ENCODE peak calls at places on chromosomes 6 and 20, in four cellular contexts. E, D, F and T are unnamed samples.
A peak's percentile ranks its signal among the peaks of the same experiment; 100 is the strongest.

GRCh38 chr20:884983-885952 is 30.9 kb downstream of the ANGPT4 start:
- DNase-seq in E (peak; percentile 96), D (peak; percentile 57), F (no peak), T (no peak)

GRCh38 chr6:158367824-158368223 is 55.6 kb downstream of the TULP4 start:
- DNase-seq in E (no peak), D (no peak), F (no peak), T (no peak)

GRCh38 chr6:166112580-166112979 is 55.1 kb downstream of the TBXT start:
- DNase-seq in E (no peak), D (peak; percentile 50), F (no peak), T (no peak)

GRCh38 chr20:18831830-18832229 is 18.2 kb downstream of the SCP2D1 start:
- DNase-seq in E (no peak), D (no peak), F (no peak), T (no peak)

GRCh38 chr20:51171141-51171540 is 148.2 kb upstream of the KCNG1 start:
- DNase-seq in E (no peak), D (no peak), F (no peak), T (no peak)

GRCh38 chr6:53543341-53544010 is 1.4 kb downstream of the GCLC start:
- DNase-seq in E (no peak), D (peak; percentile 23), F (no peak), T (no peak)

GRCh38 chr20:32727663-32728062 is 15.6 kb downstream of the COMMD7 start:
- DNase-seq in E (no peak), D (peak; percentile 90), F (no peak), T (no peak)

GRCh38 chr6:137271245-137272183 is 52.3 kb upstream of the IFNGR1 start:
- DNase-seq in E (no peak), D (peak; percentile 84), F (no peak), T (no peak)

GRCh38 chr20:14963262-14963663 is 625.9 kb upstream of the FLRT3 start:
- DNase-seq in E (no peak), D (no peak), F (no peak), T (no peak)

GRCh38 chr20:41145821-41146620 is 8.7 kb downstream of the PLCG1 start:
- DNase-seq in E (no peak), D (no peak), F (peak; percentile 79), T (no peak)

GRCh38 chr6:19873031-19873430 is 35.9 kb downstream of the ID4 start:
- DNase-seq in E (no peak), D (no peak), F (no peak), T (no peak)

GRCh38 chr20:37524859-37525708 is 2.6 kb downstream of the BLCAP start:
- DNase-seq in E (no peak), D (no peak), F (no peak), T (no peak)

GRCh38 chr6:25963426-25964123 is 973 bp downstream of the TRIM38 start:
- DNase-seq in E (peak; percentile 64), D (peak; percentile 50), F (no peak), T (no peak)

GRCh38 chr6:78465042-78465634 is 402.2 kb upstream of the IRAK1BP1 start:
- DNase-seq in E (no peak), D (no peak), F (no peak), T (no peak)

GRCh38 chr6:89853068-89853467 is 23.4 kb downstream of the CASP8AP2 start:
- DNase-seq in E (no peak), D (peak; percentile 64), F (no peak), T (no peak)

GRCh38 chr6:885051-885590 is 192.2 kb upstream of the EXOC2 start:
- DNase-seq in E (no peak), D (no peak), F (no peak), T (no peak)

GRCh38 chr6:154649723-154650122 is 83.5 kb upstream of the SCAF8 start:
- DNase-seq in E (no peak), D (peak; percentile 43), F (no peak), T (no peak)

GRCh38 chr6:140850438-140850837 is 1282.3 kb upstream of the GJE1 start:
- DNase-seq in E (no peak), D (peak; percentile 76), F (no peak), T (no peak)

GRCh38 chr20:3764659-3765058 is 2.9 kb downstream of the ADISSP start:
- DNase-seq in E (no peak), D (no peak), F (peak; percentile 32), T (no peak)

GRCh38 chr6:13624871-13625288 is 9.7 kb downstream of the NOL7 start:
- DNase-seq in E (peak; percentile 62), D (peak; percentile 66), F (no peak), T (no peak)

GRCh38 chr6:34555328-34555727 is 801 bp downstream of the SPDEF start:
- DNase-seq in E (no peak), D (no peak), F (no peak), T (no peak)

GRCh38 chr20:40019510-40019909 is 669.5 kb downstream of the MAFB start:
- DNase-seq in E (no peak), D (no peak), F (no peak), T (no peak)

GRCh38 chr6:38208028-38208427 is 388.5 kb downstream of the ZFAND3 start:
- DNase-seq in E (no peak), D (no peak), F (no peak), T (no peak)